ENCODE peak calls at places on chromosomes 7 and 10, in four cellular contexts. W is activated CD4-positive, CD25-positive, alpha-beta regulatory T cell treated with anti-CD3 and anti-CD28 coated beads, Interleukin-2, amount 50 U/mL, for 72 hours; R is T47D; V is activated T-helper 1 cell treated with anti-CD3 and anti-CD28 coated beads, Interleukin-2, amount 50 U/mL, for 16 hours. P is an unnamed sample.

GRCh38 chr7:113452245-113452644 is 333.9 kb upstream of the SMIM30 start:
- DNase-seq in R (no peak), W (no peak), V (no peak), P (no peak)

GRCh38 chr10:14019983-14020668 is 310.6 kb downstream of the FRMD4A start:
- DNase-seq in V (no peak), W (no peak), R (no peak), P (no peak)

GRCh38 chr10:16639457-16639856 is 117.8 kb upstream of the C1QL3 start:
- DNase-seq in R (no peak), V (no peak), W (no peak), P (no peak)

GRCh38 chr10:132489053-132489703 is 48.4 kb upstream of the INPP5A start:
- DNase-seq in W (no peak), R (no peak), V (no peak), P (no peak)

GRCh38 chr10:37948210-37948609 is 28.2 kb downstream of the ZNF25 start:
- DNase-seq in R (no peak), V (no peak), W (no peak), P (no peak)

GRCh38 chr7:96991850-96992623 is 13.3 kb upstream of the DLX6 start:
- DNase-seq in V (no peak), R (no peak), W (no peak), P (no peak)

GRCh38 chr7:90503379-90503778 is 33.9 kb downstream of the PTTG1IP2 start:
- DNase-seq in V (no peak), W (no peak), R (no peak), P (no peak)

GRCh38 chr10:44068716-44069482 is 316.0 kb downstream of the CXCL12 start:
- DNase-seq in W (no peak), R (no peak), V (no peak), P (no peak)

GRCh38 chr7:6284461-6285360 is 12.3 kb upstream of the CYTH3 start:
- DNase-seq in R (no peak), V (no peak), W (no peak), P (no peak)

GRCh38 chr7:38199154-38199553 is 21.1 kb downstream of the STARD3NL start:
- DNase-seq in W (no peak), R (no peak), V (no peak), P (no peak)

GRCh38 chr7:45268013-45268412 is 110.4 kb downstream of the RAMP3 start:
- DNase-seq in V (no peak), W (no peak), R (no peak), P (no peak)

GRCh38 chr10:66349726-66350125 is 576.1 kb upstream of the LRRTM3 start:
- DNase-seq in W (no peak), V (no peak), R (no peak), P (no peak)

GRCh38 chr10:79202188-79203013 is 133.6 kb downstream of the ZMIZ1 start:
- DNase-seq in R (no peak), W (peak; percentile 42), V (no peak), P (no peak)

GRCh38 chr7:116576350-116577319 is 51.8 kb downstream of the CAV1 start:
- DNase-seq in R (no peak), W (no peak), V (no peak), P (no peak)

GRCh38 chr7:35831208-35831607 is 30.4 kb downstream of the SEPTIN7 start:
- DNase-seq in V (no peak), R (no peak), W (no peak), P (no peak)

GRCh38 chr7:29370531-29371314 is 176.1 kb downstream of the CHN2 start:
- DNase-seq in W (no peak), R (no peak), V (no peak), P (no peak)

GRCh38 chr7:158397885-158398284 is 189.7 kb downstream of the PTPRN2 start:
- DNase-seq in R (no peak), V (no peak), W (no peak), P (no peak)

GRCh38 chr7:25835191-25835590 is 316.8 kb upstream of the NFE2L3 start:
- DNase-seq in V (no peak), R (no peak), W (no peak), P (no peak)

GRCh38 chr10:77486511-77486910 is 151.1 kb downstream of the KCNMA1 start:
- DNase-seq in V (no peak), W (no peak), R (no peak), P (no peak)

GRCh38 chr7:93883917-93884345 is 6.6 kb downstream of the TFPI2 start:
- DNase-seq in R (no peak), V (no peak), W (no peak), P (no peak)

GRCh38 chr10:128781636-128782035 is 655.4 kb upstream of the MKI67 start:
- DNase-seq in V (no peak), R (no peak), W (no peak), P (no peak)

GRCh38 chr7:38748056-38748610 is 117.0 kb upstream of the AMPH start:
- DNase-seq in R (no peak), V (no peak), W (no peak), P (no peak)

GRCh38 chr10:101444058-101444457 is 90.1 kb downstream of the BTRC start:
- DNase-seq in V (no peak), R (no peak), W (no peak), P (no peak)

GRCh38 chr10:106380706-106381105 is 783.8 kb downstream of the SORCS1 start:
- DNase-seq in R (no peak), V (no peak), W (no peak), P (no peak)

GRCh38 chr10:80511984-80512634 is 25.6 kb upstream of the SH2D4B start:
- DNase-seq in V (no peak), W (no peak), R (no peak), P (no peak)

GRCh38 chr7:75645570-75645969 is 93.2 kb downstream of the HIP1 start:
- DNase-seq in V (no peak), W (no peak), R (no peak), P (no peak)

GRCh38 chr7:13988011-13988410 is 1.5 kb downstream of the ETV1 start:
- DNase-seq in V (no peak), W (no peak), R (no peak), P (no peak)

GRCh38 chr7:94296886-94297285 is 97.8 kb upstream of the COL1A2 start:
- DNase-seq in R (no peak), V (no peak), W (no peak), P (no peak)

GRCh38 chr10:83988435-83988834 is 150.9 kb upstream of the GHITM start:
- DNase-seq in V (no peak), R (no peak), W (no peak), P (no peak)

GRCh38 chr7:3821473-3821872 is 520.4 kb downstream of the SDK1 start:
- DNase-seq in W (no peak), V (no peak), R (no peak), P (no peak)

GRCh38 chr10:131141645-131142445 is 169.7 kb downstream of the TCERG1L start:
- DNase-seq in R (no peak), W (no peak), V (no peak), P (no peak)

GRCh38 chr10:54402576-54402975 is 398.5 kb downstream of the PCDH15 start:
- DNase-seq in R (peak; percentile 16), V (no peak), W (no peak), P (no peak)

GRCh38 chr7:117825132-117825531 is 48.1 kb downstream of the CTTNBP2 start:
- DNase-seq in R (no peak), V (no peak), W (no peak), P (no peak)

GRCh38 chr7:83672157-83672556 is 23.2 kb upstream of the SEMA3E start:
- DNase-seq in W (no peak), R (no peak), V (no peak), P (no peak)

GRCh38 chr7:149778327-149778637 is 4.9 kb upstream of the ZNF467 start:
- DNase-seq in V (no peak), R (no peak), W (no peak), P (no peak)

GRCh38 chr7:36021367-36021766 is 131.7 kb upstream of the EEPD1 start:
- DNase-seq in V (no peak), R (no peak), W (no peak), P (no peak)

GRCh38 chr10:102677736-102678354 is 33.6 kb downstream of the TRIM8 start:
- DNase-seq in V (no peak), W (no peak), R (no peak), P (no peak)